ENCODE peak calls at places on chromosome 9, in five cellular contexts. One of them, this sample, is unnamed.
A peak's percentile ranks its signal among the peaks of the same experiment; 100 is the strongest.

GRCh38 chr9:112002847-112003457 is 106.3 kb downstream of the UGCG start:
- DNase-seq in suprapubic skin: no peak
- DNase-seq in sigmoid colon: no peak
- DNase-seq in upper lobe of left lung: no peak
- DNase-seq in ovary: no peak
- DNase-seq in this sample: no peak

GRCh38 chr9:74132986-74133385 is 364.1 kb upstream of the RORB start:
- DNase-seq in sigmoid colon: no peak
- DNase-seq in ovary: no peak
- DNase-seq in upper lobe of left lung: peak; percentile 32
- DNase-seq in suprapubic skin: no peak
- DNase-seq in this sample: no peak

GRCh38 chr9:15304620-15305019 is 2.4 kb downstream of the TTC39B start:
- DNase-seq in upper lobe of left lung: no peak
- DNase-seq in suprapubic skin: no peak
- DNase-seq in sigmoid colon: no peak
- DNase-seq in ovary: no peak
- DNase-seq in this sample: no peak

GRCh38 chr9:25716220-25716872 is 38.1 kb upstream of the TUSC1 start:
- DNase-seq in suprapubic skin: no peak
- DNase-seq in ovary: no peak
- DNase-seq in upper lobe of left lung: no peak
- DNase-seq in sigmoid colon: no peak
- DNase-seq in this sample: no peak

GRCh38 chr9:129487658-129488483 is 133.0 kb downstream of the C9orf50 start:
- DNase-seq in sigmoid colon: peak; percentile 91
- DNase-seq in suprapubic skin: peak; percentile 83
- DNase-seq in upper lobe of left lung: no peak
- DNase-seq in ovary: no peak
- DNase-seq in this sample: peak; percentile 64

GRCh38 chr9:12494411-12494810 is 198.8 kb upstream of the TYRP1 start:
- DNase-seq in suprapubic skin: no peak
- DNase-seq in upper lobe of left lung: no peak
- DNase-seq in ovary: no peak
- DNase-seq in sigmoid colon: no peak
- DNase-seq in this sample: no peak

GRCh38 chr9:135502168-135502872 is 1.8 kb downstream of the MRPS2 start:
- DNase-seq in upper lobe of left lung: peak; percentile 45
- DNase-seq in suprapubic skin: no peak
- DNase-seq in sigmoid colon: peak; percentile 46
- DNase-seq in ovary: no peak
- DNase-seq in this sample: no peak

GRCh38 chr9:77020438-77021264 is 1.2 kb downstream of the FOXB2 start:
- DNase-seq in upper lobe of left lung: peak; percentile 85
- DNase-seq in ovary: no peak
- DNase-seq in sigmoid colon: no peak
- DNase-seq in suprapubic skin: no peak
- DNase-seq in this sample: no peak

GRCh38 chr9:74729129-74729710 is 158.5 kb downstream of the TRPM6 start:
- DNase-seq in upper lobe of left lung: no peak
- DNase-seq in sigmoid colon: no peak
- DNase-seq in ovary: no peak
- DNase-seq in suprapubic skin: no peak
- DNase-seq in this sample: no peak

GRCh38 chr9:124010665-124011321 is 775 bp upstream of the LHX2 start:
- DNase-seq in sigmoid colon: no peak
- DNase-seq in suprapubic skin: no peak
- DNase-seq in upper lobe of left lung: peak; percentile 78
- DNase-seq in ovary: no peak
- DNase-seq in this sample: no peak

GRCh38 chr9:18861599-18862546 is 171.1 kb downstream of the SAXO1 start:
- DNase-seq in suprapubic skin: no peak
- DNase-seq in upper lobe of left lung: no peak
- DNase-seq in sigmoid colon: peak; percentile 79
- DNase-seq in ovary: peak; percentile 51
- DNase-seq in this sample: peak; percentile 31

GRCh38 chr9:98500337-98500919 is 208.3 kb downstream of the GABBR2 start:
- DNase-seq in sigmoid colon: no peak
- DNase-seq in ovary: no peak
- DNase-seq in suprapubic skin: no peak
- DNase-seq in upper lobe of left lung: no peak
- DNase-seq in this sample: no peak

GRCh38 chr9:93086445-93087224 is 9.4 kb upstream of the CARD19 start:
- DNase-seq in sigmoid colon: peak; percentile 44
- DNase-seq in upper lobe of left lung: no peak
- DNase-seq in ovary: peak; percentile 8
- DNase-seq in suprapubic skin: peak; percentile 16
- DNase-seq in this sample: no peak

GRCh38 chr9:512555-513272 is 298.0 kb downstream of the DOCK8 start:
- DNase-seq in upper lobe of left lung: no peak
- DNase-seq in ovary: no peak
- DNase-seq in suprapubic skin: no peak
- DNase-seq in sigmoid colon: no peak
- DNase-seq in this sample: no peak

GRCh38 chr9:107750741-107751521 is 261.4 kb upstream of the KLF4 start:
- DNase-seq in sigmoid colon: peak; percentile 96
- DNase-seq in suprapubic skin: peak; percentile 92
- DNase-seq in ovary: peak; percentile 85
- DNase-seq in upper lobe of left lung: no peak
- DNase-seq in this sample: peak; percentile 94

GRCh38 chr9:121286973-121287721 is 19.2 kb downstream of the GSN start:
- DNase-seq in suprapubic skin: peak; percentile 91
- DNase-seq in upper lobe of left lung: no peak
- DNase-seq in sigmoid colon: peak; percentile 94
- DNase-seq in ovary: peak; percentile 86
- DNase-seq in this sample: peak; percentile 84

GRCh38 chr9:1005043-1005667 is 28.7 kb downstream of the DMRT3 start:
- DNase-seq in suprapubic skin: no peak
- DNase-seq in upper lobe of left lung: no peak
- DNase-seq in ovary: no peak
- DNase-seq in sigmoid colon: no peak
- DNase-seq in this sample: no peak

GRCh38 chr9:93260290-93261066 is 76.5 kb downstream of the WNK2 start:
- DNase-seq in upper lobe of left lung: no peak
- DNase-seq in suprapubic skin: peak; percentile 74
- DNase-seq in sigmoid colon: peak; percentile 58
- DNase-seq in ovary: peak; percentile 4
- DNase-seq in this sample: no peak

GRCh38 chr9:87406545-87407166 is 91.0 kb upstream of the DAPK1 start:
- DNase-seq in sigmoid colon: no peak
- DNase-seq in upper lobe of left lung: no peak
- DNase-seq in ovary: no peak
- DNase-seq in suprapubic skin: no peak
- DNase-seq in this sample: no peak

GRCh38 chr9:107286057-107286456 is 3.0 kb downstream of the RAD23B start:
- DNase-seq in suprapubic skin: no peak
- DNase-seq in ovary: no peak
- DNase-seq in upper lobe of left lung: no peak
- DNase-seq in sigmoid colon: no peak
- DNase-seq in this sample: no peak

GRCh38 chr9:105142406-105143092 is 101.9 kb upstream of the SLC44A1 start:
- DNase-seq in suprapubic skin: no peak
- DNase-seq in ovary: no peak
- DNase-seq in sigmoid colon: no peak
- DNase-seq in upper lobe of left lung: no peak
- DNase-seq in this sample: no peak

GRCh38 chr9:103364753-103365152 is 369.6 kb downstream of the CYLC2 start:
- DNase-seq in ovary: no peak
- DNase-seq in suprapubic skin: no peak
- DNase-seq in upper lobe of left lung: no peak
- DNase-seq in sigmoid colon: no peak
- DNase-seq in this sample: no peak

GRCh38 chr9:92723299-92723625 is 41.4 kb downstream of the BICD2 start:
- DNase-seq in upper lobe of left lung: no peak
- DNase-seq in suprapubic skin: no peak
- DNase-seq in ovary: no peak
- DNase-seq in sigmoid colon: no peak
- DNase-seq in this sample: no peak

GRCh38 chr9:129463477-129463876 is 157.4 kb downstream of the C9orf50 start:
- DNase-seq in upper lobe of left lung: no peak
- DNase-seq in suprapubic skin: no peak
- DNase-seq in sigmoid colon: no peak
- DNase-seq in ovary: no peak
- DNase-seq in this sample: no peak

GRCh38 chr9:75238311-75238976 is 150.1 kb downstream of the OSTF1 start:
- DNase-seq in suprapubic skin: no peak
- DNase-seq in upper lobe of left lung: no peak
- DNase-seq in ovary: no peak
- DNase-seq in sigmoid colon: no peak
- DNase-seq in this sample: no peak

GRCh38 chr9:96574931-96575351 is 44.7 kb downstream of the CDC14B start:
- DNase-seq in suprapubic skin: no peak
- DNase-seq in sigmoid colon: no peak
- DNase-seq in ovary: no peak
- DNase-seq in upper lobe of left lung: no peak
- DNase-seq in this sample: no peak

GRCh38 chr9:995192-995591 is 18.7 kb downstream of the DMRT3 start:
- DNase-seq in upper lobe of left lung: no peak
- DNase-seq in ovary: no peak
- DNase-seq in sigmoid colon: no peak
- DNase-seq in suprapubic skin: no peak
- DNase-seq in this sample: no peak

GRCh38 chr9:75001719-75002421 is 26.2 kb downstream of the CARNMT1 start:
- DNase-seq in suprapubic skin: no peak
- DNase-seq in ovary: no peak
- DNase-seq in upper lobe of left lung: no peak
- DNase-seq in sigmoid colon: no peak
- DNase-seq in this sample: peak; percentile 23

GRCh38 chr9:136342191-136343120 is 15.1 kb downstream of the GPSM1 start:
- DNase-seq in upper lobe of left lung: peak; percentile 96
- DNase-seq in sigmoid colon: peak; percentile 93
- DNase-seq in ovary: peak; percentile 90
- DNase-seq in suprapubic skin: no peak
- DNase-seq in this sample: peak; percentile 80

GRCh38 chr9:106339882-106340281 is 523.1 kb upstream of the ZNF462 start:
- DNase-seq in sigmoid colon: no peak
- DNase-seq in ovary: no peak
- DNase-seq in upper lobe of left lung: no peak
- DNase-seq in suprapubic skin: no peak
- DNase-seq in this sample: no peak

DNA sequence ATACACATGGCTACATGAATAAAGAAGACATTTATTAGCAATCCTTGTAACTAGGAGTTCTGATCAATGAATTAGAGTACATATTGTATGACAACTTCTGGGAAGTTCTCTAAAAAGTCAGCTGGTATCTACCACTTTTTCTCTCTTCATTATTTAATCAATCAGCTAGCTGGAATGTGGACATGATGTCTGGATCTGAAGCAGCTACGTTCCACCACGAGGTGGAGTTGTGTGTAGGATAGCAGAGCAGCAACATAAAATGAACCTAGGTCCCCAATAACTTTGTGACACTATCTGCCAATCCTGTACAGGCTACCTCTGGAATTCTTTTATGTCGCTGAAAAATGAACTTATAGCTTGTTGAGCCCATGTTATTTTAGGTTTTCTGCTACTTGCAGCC is 32.9 kb upstream of the ENTREP1 start:
- DNase-seq in sigmoid colon: no peak
- DNase-seq in ovary: no peak
- DNase-seq in upper lobe of left lung: no peak
- DNase-seq in suprapubic skin: no peak
- DNase-seq in this sample: no peak
- TF ChIP-seq CTCF in sigmoid colon: no peak
- TF ChIP-seq CTCF in ovary: no peak
- TF ChIP-seq CTCF in upper lobe of left lung: no peak
- TF ChIP-seq CTCF in suprapubic skin: no peak
- TF ChIP-seq CTCF in this sample: no peak

GRCh38 chr9:94993141-94993820 is 266.8 kb downstream of the AOPEP start:
- DNase-seq in suprapubic skin: no peak
- DNase-seq in sigmoid colon: no peak
- DNase-seq in upper lobe of left lung: no peak
- DNase-seq in ovary: no peak
- DNase-seq in this sample: no peak
- TF ChIP-seq EP300 in suprapubic skin: no peak
- TF ChIP-seq EP300 in sigmoid colon: no peak
- TF ChIP-seq EP300 in upper lobe of left lung: no peak
- TF ChIP-seq EP300 in ovary: no peak
- TF ChIP-seq EP300 in this sample: peak; percentile 60

GRCh38 chr9:21135736-21136135 is 5.9 kb downstream of the IFNW1 start:
- DNase-seq in upper lobe of left lung: no peak
- DNase-seq in ovary: no peak
- DNase-seq in sigmoid colon: no peak
- DNase-seq in suprapubic skin: no peak
- DNase-seq in this sample: no peak

GRCh38 chr9:21144620-21145019 is 3.0 kb upstream of the IFNW1 start:
- DNase-seq in sigmoid colon: no peak
- DNase-seq in ovary: no peak
- DNase-seq in suprapubic skin: no peak
- DNase-seq in upper lobe of left lung: no peak
- DNase-seq in this sample: no peak

GRCh38 chr9:21137020-21137419 is 4.6 kb downstream of the IFNW1 start:
- DNase-seq in suprapubic skin: no peak
- DNase-seq in ovary: no peak
- DNase-seq in sigmoid colon: no peak
- DNase-seq in upper lobe of left lung: no peak
- DNase-seq in this sample: no peak

DNA sequence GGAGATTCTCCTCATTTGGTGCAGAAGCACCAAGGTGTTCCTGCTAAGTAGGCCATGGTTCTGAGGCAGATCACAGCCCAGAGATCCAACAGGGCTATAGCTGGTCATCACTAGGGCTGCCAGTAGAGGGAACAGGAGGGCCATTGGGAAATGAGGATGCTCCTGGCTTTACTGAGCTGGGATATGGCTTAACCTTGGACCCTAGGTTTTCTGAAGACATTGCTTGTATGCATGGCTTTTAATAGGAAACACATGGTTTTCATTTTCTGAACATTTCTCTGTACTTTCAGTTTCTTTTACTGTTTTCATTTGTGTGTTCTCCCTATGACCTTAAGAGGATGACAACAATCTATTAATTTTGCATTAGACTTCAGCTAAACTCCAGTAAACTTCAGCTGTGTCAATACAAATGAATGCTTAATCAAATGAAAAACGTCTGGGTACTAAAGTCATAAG is at the start of gene IFNW1:
- DNase-seq in upper lobe of left lung: no peak
- DNase-seq in suprapubic skin: no peak
- DNase-seq in ovary: no peak
- DNase-seq in sigmoid colon: no peak
- DNase-seq in this sample: no peak
- TF ChIP-seq CTCF in upper lobe of left lung: no peak
- TF ChIP-seq CTCF in suprapubic skin: no peak
- TF ChIP-seq CTCF in ovary: no peak
- TF ChIP-seq CTCF in sigmoid colon: no peak
- TF ChIP-seq CTCF in this sample: no peak

GRCh38 chr9:33290994-33291397 is 680 bp downstream of the NFX1 start:
- DNase-seq in upper lobe of left lung: no peak
- DNase-seq in suprapubic skin: no peak
- DNase-seq in sigmoid colon: no peak
- DNase-seq in ovary: no peak
- DNase-seq in this sample: no peak

GRCh38 chr9:33288828-33289483 is 1.4 kb upstream of the NFX1 start:
- DNase-seq in ovary: peak; percentile 56
- DNase-seq in upper lobe of left lung: peak; percentile 58
- DNase-seq in sigmoid colon: peak; percentile 75
- DNase-seq in suprapubic skin: no peak
- DNase-seq in this sample: no peak

GRCh38 chr9:33289936-33290246 is 425 bp upstream of the NFX1 start:
- DNase-seq in suprapubic skin: no peak
- DNase-seq in sigmoid colon: no peak
- DNase-seq in upper lobe of left lung: no peak
- DNase-seq in ovary: no peak
- DNase-seq in this sample: no peak

GRCh38 chr9:33289501-33289900 is 815 bp upstream of the NFX1 start:
- DNase-seq in upper lobe of left lung: peak; percentile 28
- DNase-seq in suprapubic skin: no peak
- DNase-seq in ovary: peak; percentile 53
- DNase-seq in sigmoid colon: no peak
- DNase-seq in this sample: no peak

GRCh38 chr9:33290247-33290993 is at the start of gene NFX1:
- DNase-seq in sigmoid colon: peak; percentile 99
- DNase-seq in upper lobe of left lung: peak; percentile 98
- DNase-seq in suprapubic skin: peak; percentile 99
- DNase-seq in ovary: peak; percentile 99
- DNase-seq in this sample: peak; percentile 98
- TF ChIP-seq EP300 in sigmoid colon: peak; percentile 86
- TF ChIP-seq EP300 in upper lobe of left lung: no peak
- TF ChIP-seq EP300 in suprapubic skin: no peak
- TF ChIP-seq EP300 in ovary: peak; percentile 67
- TF ChIP-seq EP300 in this sample: peak; percentile 100